ENCODE peak calls at places on chromosomes 12 and 14, in seven cellular contexts. Y is activated CD4-positive, alpha-beta T cell treated with anti-CD3 and anti-CD28 coated beads, Interleukin-2, amount 50 U/mL, for 1 hour; E is iris pigment epithelial cell; N is right atrium auricular region; A is left ventricle myocardium superior; F is BJ; Z is nephron progenitor cell. O is an unnamed sample.

GRCh38 chr12:78343657-78344056 is 513.0 kb downstream of the NAV3 start:
- DNase-seq in Y (no peak), E (peak), N (no peak), A (no peak), F (no peak), Z (no peak), O (no peak)

GRCh38 chr12:117042171-117042809 is 56.9 kb downstream of the TESC start:
- DNase-seq in Y (no peak), E (peak), N (no peak), A (peak), F (no peak), Z (no peak), O (no peak)

GRCh38 chr12:64893961-64894360 is 69.5 kb downstream of the TBC1D30 start:
- DNase-seq in Y (no peak), E (peak), N (no peak), A (no peak), F (peak), Z (no peak), O (no peak)

GRCh38 chr12:71399197-71399596 is 40.4 kb upstream of the LGR5 start:
- DNase-seq in Y (no peak), E (no peak), N (no peak), A (no peak), F (no peak), Z (no peak), O (no peak)

GRCh38 chr12:110901401-110901800 is 19.0 kb downstream of the MYL2 start:
- DNase-seq in Y (no peak), E (no peak), N (no peak), A (no peak), F (no peak), Z (no peak), O (no peak)

GRCh38 chr12:25648460-25648859 is 95.4 kb upstream of the LMNTD1 start:
- DNase-seq in Y (no peak), E (peak), N (peak), A (peak), F (peak), Z (peak), O (peak)

GRCh38 chr14:72800296-72800695 is 93.6 kb downstream of the DPF3 start:
- DNase-seq in Y (no peak), E (no peak), N (no peak), A (no peak), F (no peak), Z (no peak), O (no peak)

GRCh38 chr12:108400060-108400459 is 60.9 kb upstream of the CMKLR1 start:
- DNase-seq in Y (no peak), E (no peak), N (no peak), A (no peak), F (no peak), Z (no peak), O (peak)

GRCh38 chr14:20482382-20482781 is 13.2 kb downstream of the PNP start:
- DNase-seq in Y (no peak), E (no peak), N (no peak), A (no peak), F (no peak), Z (no peak), O (no peak)

GRCh38 chr14:50023671-50024490 is 92.5 kb downstream of the VCPKMT start:
- DNase-seq in Y (no peak), E (peak), N (no peak), A (no peak), F (no peak), Z (no peak), O (no peak)

GRCh38 chr12:12790956-12791355 is 5.5 kb downstream of the APOLD1 start:
- DNase-seq in Y (no peak), E (no peak), N (no peak), A (no peak), F (no peak), Z (no peak), O (no peak)

GRCh38 chr12:27331927-27332324 is 710 bp upstream of the BMAL2 start:
- DNase-seq in Y (no peak), E (no peak), N (no peak), A (no peak), F (no peak), Z (no peak), O (no peak)

GRCh38 chr12:2992724-2993123 is 33.5 kb downstream of the TEAD4 start:
- DNase-seq in Y (no peak), E (no peak), N (no peak), A (no peak), F (no peak), Z (no peak), O (no peak)

GRCh38 chr14:88737245-88737644 is 55.5 kb downstream of the EML5 start:
- DNase-seq in Y (no peak), E (no peak), N (no peak), A (no peak), F (no peak), Z (no peak), O (no peak)

GRCh38 chr14:96380735-96381134 is 11.2 kb upstream of the AK7 start:
- DNase-seq in Y (no peak), E (no peak), N (no peak), A (no peak), F (no peak), Z (no peak), O (no peak)

GRCh38 chr14:74018029-74018703 is 922 bp downstream of the ENTPD5 start:
- DNase-seq in Y (no peak), E (peak), N (no peak), A (no peak), F (peak), Z (no peak), O (no peak)

GRCh38 chr14:92880851-92881250 is 42.1 kb upstream of the CHGA start:
- DNase-seq in Y (no peak), E (peak), N (peak), A (no peak), F (no peak), Z (no peak), O (peak)

GRCh38 chr14:89184952-89185351 is 232.1 kb downstream of the FOXN3 start:
- DNase-seq in Y (no peak), E (no peak), N (no peak), A (no peak), F (no peak), Z (no peak), O (no peak)

GRCh38 chr12:5556033-5556614 is 124.2 kb downstream of the NTF3 start:
- DNase-seq in Y (no peak), E (no peak), N (no peak), A (no peak), F (no peak), Z (peak), O (peak)

GRCh38 chr14:75282166-75282547 is 3.5 kb downstream of the FOS start:
- DNase-seq in Y (peak), E (peak), N (peak), A (no peak), F (no peak), Z (no peak), O (no peak)

GRCh38 chr14:35336171-35337073 is 44.2 kb downstream of the PSMA6 start:
- DNase-seq in Y (no peak), E (peak), N (peak), A (peak), F (no peak), Z (peak), O (peak)

GRCh38 chr12:57101892-57102695 is 9.1 kb downstream of the STAT6 start:
- DNase-seq in Y (no peak), E (peak), N (no peak), A (no peak), F (no peak), Z (no peak), O (peak)

GRCh38 chr12:27523305-27523641 is 733 bp upstream of the PPFIBP1 start:
- DNase-seq in Y (no peak), E (peak), N (no peak), A (no peak), F (no peak), Z (no peak), O (peak)

GRCh38 chr12:45235087-45236025 is 19.5 kb downstream of the ANO6 start:
- DNase-seq in Y (no peak), E (peak), N (no peak), A (no peak), F (no peak), Z (no peak), O (no peak)

GRCh38 chr14:65864993-65865392 is 452.5 kb downstream of the FUT8 start:
- DNase-seq in Y (no peak), E (no peak), N (no peak), A (no peak), F (no peak), Z (no peak), O (no peak)

GRCh38 chr12:1293901-1294300 is 300.5 kb downstream of the FBXL14 start:
- DNase-seq in Y (no peak), E (no peak), N (no peak), A (no peak), F (no peak), Z (no peak), O (no peak)

GRCh38 chr12:121926874-121927706 is 8.7 kb downstream of the CFAP251 start:
- DNase-seq in Y (no peak), E (no peak), N (no peak), A (no peak), F (no peak), Z (no peak), O (no peak)

GRCh38 chr12:46499226-46499625 is 126.7 kb upstream of the SLC38A2 start:
- DNase-seq in Y (no peak), E (no peak), N (no peak), A (no peak), F (no peak), Z (no peak), O (no peak)

GRCh38 chr14:24390696-24391468 is 7.9 kb upstream of the NYNRIN start:
- DNase-seq in Y (no peak), E (no peak), N (no peak), A (no peak), F (no peak), Z (no peak), O (no peak)

GRCh38 chr12:47343684-47344567 is 264.2 kb upstream of the AMIGO2 start:
- DNase-seq in Y (no peak), E (peak), N (no peak), A (no peak), F (no peak), Z (no peak), O (no peak)

GRCh38 chr14:23177181-23177580 is 6.3 kb downstream of the SLC7A8 start:
- DNase-seq in Y (no peak), E (no peak), N (no peak), A (no peak), F (no peak), Z (no peak), O (no peak)